ENCODE peak calls at places on chromosomes 11 and 22, in five cellular contexts. One of them, this sample, is unnamed.

GRCh38 chr11:2107941-2108630 is 31.1 kb downstream of the IGF2 start:
- DNase-seq in C1 segment of cervical spinal cord: no peak
- DNase-seq in activated naive CD4-positive, alpha-beta T cell treated with anti-CD3 and anti-CD28 coated beads, Interleukin-2, amount 10 ng/mL, durations not matched to agents 7 days and 5 days: no peak
- DNase-seq in stimulated activated CD4-positive, alpha-beta T cell treated with anti-CD3 and anti-CD28 coated beads, Interleukin-4, amount 100 ng/mL, for 1 hour: no peak
- DNase-seq in globus pallidus: no peak
- DNase-seq in this sample: no peak

GRCh38 chr11:117498791-117499190 is 171.1 kb downstream of the CEP164 start:
- DNase-seq in C1 segment of cervical spinal cord: no peak
- DNase-seq in activated naive CD4-positive, alpha-beta T cell treated with anti-CD3 and anti-CD28 coated beads, Interleukin-2, amount 10 ng/mL, durations not matched to agents 7 days and 5 days: no peak
- DNase-seq in stimulated activated CD4-positive, alpha-beta T cell treated with anti-CD3 and anti-CD28 coated beads, Interleukin-4, amount 100 ng/mL, for 1 hour: no peak
- DNase-seq in globus pallidus: no peak
- DNase-seq in this sample: no peak

GRCh38 chr11:109697140-109697843 is 275.3 kb downstream of the C11orf87 start:
- DNase-seq in C1 segment of cervical spinal cord: no peak
- DNase-seq in activated naive CD4-positive, alpha-beta T cell treated with anti-CD3 and anti-CD28 coated beads, Interleukin-2, amount 10 ng/mL, durations not matched to agents 7 days and 5 days: no peak
- DNase-seq in stimulated activated CD4-positive, alpha-beta T cell treated with anti-CD3 and anti-CD28 coated beads, Interleukin-4, amount 100 ng/mL, for 1 hour: no peak
- DNase-seq in globus pallidus: no peak
- DNase-seq in this sample: no peak

GRCh38 chr11:14141676-14142075 is 179.2 kb downstream of the SPON1 start:
- DNase-seq in C1 segment of cervical spinal cord: no peak
- DNase-seq in activated naive CD4-positive, alpha-beta T cell treated with anti-CD3 and anti-CD28 coated beads, Interleukin-2, amount 10 ng/mL, durations not matched to agents 7 days and 5 days: no peak
- DNase-seq in stimulated activated CD4-positive, alpha-beta T cell treated with anti-CD3 and anti-CD28 coated beads, Interleukin-4, amount 100 ng/mL, for 1 hour: no peak
- DNase-seq in globus pallidus: no peak
- DNase-seq in this sample: no peak

GRCh38 chr11:74142624-74143023 is 28.2 kb downstream of the C2CD3 start:
- DNase-seq in C1 segment of cervical spinal cord: no peak
- DNase-seq in activated naive CD4-positive, alpha-beta T cell treated with anti-CD3 and anti-CD28 coated beads, Interleukin-2, amount 10 ng/mL, durations not matched to agents 7 days and 5 days: no peak
- DNase-seq in stimulated activated CD4-positive, alpha-beta T cell treated with anti-CD3 and anti-CD28 coated beads, Interleukin-4, amount 100 ng/mL, for 1 hour: no peak
- DNase-seq in globus pallidus: no peak
- DNase-seq in this sample: no peak

GRCh38 chr11:117228091-117228490 is 3.8 kb downstream of the PCSK7 start:
- DNase-seq in C1 segment of cervical spinal cord: no peak
- DNase-seq in activated naive CD4-positive, alpha-beta T cell treated with anti-CD3 and anti-CD28 coated beads, Interleukin-2, amount 10 ng/mL, durations not matched to agents 7 days and 5 days: no peak
- DNase-seq in stimulated activated CD4-positive, alpha-beta T cell treated with anti-CD3 and anti-CD28 coated beads, Interleukin-4, amount 100 ng/mL, for 1 hour: no peak
- DNase-seq in globus pallidus: no peak
- DNase-seq in this sample: no peak

GRCh38 chr11:548700-549603 is 11.6 kb downstream of the LMNTD2 start:
- DNase-seq in C1 segment of cervical spinal cord: no peak
- DNase-seq in activated naive CD4-positive, alpha-beta T cell treated with anti-CD3 and anti-CD28 coated beads, Interleukin-2, amount 10 ng/mL, durations not matched to agents 7 days and 5 days: no peak
- DNase-seq in stimulated activated CD4-positive, alpha-beta T cell treated with anti-CD3 and anti-CD28 coated beads, Interleukin-4, amount 100 ng/mL, for 1 hour: no peak
- DNase-seq in globus pallidus: no peak
- DNase-seq in this sample: no peak

GRCh38 chr22:42039271-42039670 is 31.3 kb downstream of the NAGA start:
- DNase-seq in C1 segment of cervical spinal cord: no peak
- DNase-seq in activated naive CD4-positive, alpha-beta T cell treated with anti-CD3 and anti-CD28 coated beads, Interleukin-2, amount 10 ng/mL, durations not matched to agents 7 days and 5 days: no peak
- DNase-seq in stimulated activated CD4-positive, alpha-beta T cell treated with anti-CD3 and anti-CD28 coated beads, Interleukin-4, amount 100 ng/mL, for 1 hour: no peak
- DNase-seq in globus pallidus: no peak
- DNase-seq in this sample: no peak

GRCh38 chr22:38258895-38259294 is 13.9 kb downstream of the TMEM184B start:
- DNase-seq in C1 segment of cervical spinal cord: no peak
- DNase-seq in activated naive CD4-positive, alpha-beta T cell treated with anti-CD3 and anti-CD28 coated beads, Interleukin-2, amount 10 ng/mL, durations not matched to agents 7 days and 5 days: no peak
- DNase-seq in stimulated activated CD4-positive, alpha-beta T cell treated with anti-CD3 and anti-CD28 coated beads, Interleukin-4, amount 100 ng/mL, for 1 hour: no peak
- DNase-seq in globus pallidus: no peak
- DNase-seq in this sample: no peak

GRCh38 chr22:27476729-27477128 is 324.8 kb downstream of the MN1 start:
- DNase-seq in C1 segment of cervical spinal cord: no peak
- DNase-seq in activated naive CD4-positive, alpha-beta T cell treated with anti-CD3 and anti-CD28 coated beads, Interleukin-2, amount 10 ng/mL, durations not matched to agents 7 days and 5 days: no peak
- DNase-seq in stimulated activated CD4-positive, alpha-beta T cell treated with anti-CD3 and anti-CD28 coated beads, Interleukin-4, amount 100 ng/mL, for 1 hour: no peak
- DNase-seq in globus pallidus: no peak
- DNase-seq in this sample: no peak

GRCh38 chr11:125335101-125335500 is 161.0 kb downstream of the FEZ1 start:
- DNase-seq in C1 segment of cervical spinal cord: no peak
- DNase-seq in activated naive CD4-positive, alpha-beta T cell treated with anti-CD3 and anti-CD28 coated beads, Interleukin-2, amount 10 ng/mL, durations not matched to agents 7 days and 5 days: no peak
- DNase-seq in stimulated activated CD4-positive, alpha-beta T cell treated with anti-CD3 and anti-CD28 coated beads, Interleukin-4, amount 100 ng/mL, for 1 hour: no peak
- DNase-seq in globus pallidus: no peak
- DNase-seq in this sample: no peak

GRCh38 chr11:63738720-63739360 is 29.7 kb downstream of the ZFTA start:
- DNase-seq in C1 segment of cervical spinal cord: peak; percentile 10
- DNase-seq in activated naive CD4-positive, alpha-beta T cell treated with anti-CD3 and anti-CD28 coated beads, Interleukin-2, amount 10 ng/mL, durations not matched to agents 7 days and 5 days: peak; percentile 77
- DNase-seq in stimulated activated CD4-positive, alpha-beta T cell treated with anti-CD3 and anti-CD28 coated beads, Interleukin-4, amount 100 ng/mL, for 1 hour: peak; percentile 63
- DNase-seq in globus pallidus: peak; percentile 77
- DNase-seq in this sample: peak; percentile 83

GRCh38 chr11:377174-377865 is 8.0 kb downstream of the B4GALNT4 start:
- DNase-seq in C1 segment of cervical spinal cord: no peak
- DNase-seq in activated naive CD4-positive, alpha-beta T cell treated with anti-CD3 and anti-CD28 coated beads, Interleukin-2, amount 10 ng/mL, durations not matched to agents 7 days and 5 days: no peak
- DNase-seq in stimulated activated CD4-positive, alpha-beta T cell treated with anti-CD3 and anti-CD28 coated beads, Interleukin-4, amount 100 ng/mL, for 1 hour: no peak
- DNase-seq in globus pallidus: no peak
- DNase-seq in this sample: no peak